ENCODE peak calls at places on chromosomes 11 and 22, in six cellular contexts. P is GM12878, F is WTC11, V is H1, H is GM23338, R is K562. Z is an unnamed sample.

GRCh38 chr11:33444835-33445594 is 187.8 kb downstream of the HIPK3 start:
- DNase-seq in P (no peak), F (no peak), V (no peak), H (no peak), R (no peak), Z (no peak)

GRCh38 chr22:22616636-22617035 is 27.8 kb upstream of the GGTLC2 start:
- DNase-seq in P (peak), F (no peak), V (no peak), H (no peak), R (no peak), Z (no peak)

GRCh38 chr22:29600846-29601245 is 2.6 kb upstream of the NF2 start:
- DNase-seq in P (no peak), F (no peak), V (no peak), H (no peak), R (no peak), Z (no peak)

GRCh38 chr11:47384498-47384897 is 6.2 kb upstream of the SPI1 start:
- DNase-seq in P (no peak), F (no peak), V (no peak), H (no peak), R (no peak), Z (no peak)

GRCh38 chr11:122033631-122034030 is 82.4 kb downstream of the BLID start:
- DNase-seq in P (no peak), F (no peak), V (no peak), H (no peak), R (no peak), Z (no peak)

GRCh38 chr11:129733384-129733783 is 82.3 kb upstream of the TMEM45B start:
- DNase-seq in P (no peak), F (no peak), V (no peak), H (no peak), R (no peak), Z (no peak)

GRCh38 chr11:44207292-44207691 is 102.6 kb downstream of the ALX4 start:
- DNase-seq in P (no peak), F (no peak), V (no peak), H (no peak), R (no peak), Z (no peak)

GRCh38 chr11:27710536-27710935 is 10.3 kb upstream of the BDNF start:
- DNase-seq in P (no peak), F (no peak), V (no peak), H (no peak), R (no peak), Z (no peak)

GRCh38 chr11:76805206-76805913 is 22.2 kb downstream of the TSKU start:
- DNase-seq in P (no peak), F (no peak), V (no peak), H (no peak), R (no peak), Z (no peak)

GRCh38 chr11:13316528-13316961 is 39.0 kb downstream of the BMAL1 start:
- DNase-seq in P (no peak), F (no peak), V (no peak), H (no peak), R (no peak), Z (no peak)

GRCh38 chr22:37643225-37643847 is 3.9 kb downstream of the SH3BP1 start:
- DNase-seq in P (no peak), F (peak), V (no peak), H (peak), R (peak), Z (no peak)

GRCh38 chr11:81979444-81979843 is 754.2 kb downstream of the FAM181B start:
- DNase-seq in P (no peak), F (no peak), V (no peak), H (no peak), R (no peak), Z (no peak)

GRCh38 chr11:69374110-69374981 is 80.4 kb downstream of the MYEOV start:
- DNase-seq in P (no peak), F (no peak), V (no peak), H (no peak), R (no peak), Z (no peak)

GRCh38 chr11:125947419-125948277 is 1.8 kb downstream of the VSIG10L2 start:
- DNase-seq in P (no peak), F (no peak), V (no peak), H (no peak), R (no peak), Z (no peak)

GRCh38 chr11:36292311-36292722 is 3.1 kb upstream of the COMMD9 start:
- DNase-seq in P (peak), F (no peak), V (no peak), H (peak), R (peak), Z (no peak)

GRCh38 chr22:36562261-36562835 is 33.4 kb upstream of the EIF3D start:
- DNase-seq in P (no peak), F (no peak), V (no peak), H (no peak), R (peak), Z (no peak)
- TF ChIP-seq CREB1 in P (no peak), F (no peak), V (no peak), H (no peak), R (no peak), Z (no peak)

GRCh38 chr11:46237248-46238077 is 40.0 kb upstream of the CREB3L1 start:
- DNase-seq in P (no peak), F (peak), V (peak), H (peak), R (peak), Z (no peak)

GRCh38 chr11:46239801-46240061 is 37.7 kb upstream of the CREB3L1 start:
- DNase-seq in P (no peak), F (no peak), V (no peak), H (no peak), R (no peak), Z (no peak)

GRCh38 chr11:46236918-46237247 is 40.6 kb upstream of the CREB3L1 start:
- DNase-seq in P (no peak), F (no peak), V (no peak), H (no peak), R (no peak), Z (no peak)

GRCh38 chr11:46238967-46239800 is 38.3 kb upstream of the CREB3L1 start:
- DNase-seq in P (no peak), F (peak), V (peak), H (peak), R (peak), Z (peak)

GRCh38 chr11:46238078-46238966 is 39.1 kb upstream of the CREB3L1 start:
- DNase-seq in P (no peak), F (peak), V (no peak), H (peak), R (peak), Z (no peak)
- TF ChIP-seq CREB1 in P (peak), F (no peak), V (peak), H (peak), R (peak), Z (peak)

DNA sequence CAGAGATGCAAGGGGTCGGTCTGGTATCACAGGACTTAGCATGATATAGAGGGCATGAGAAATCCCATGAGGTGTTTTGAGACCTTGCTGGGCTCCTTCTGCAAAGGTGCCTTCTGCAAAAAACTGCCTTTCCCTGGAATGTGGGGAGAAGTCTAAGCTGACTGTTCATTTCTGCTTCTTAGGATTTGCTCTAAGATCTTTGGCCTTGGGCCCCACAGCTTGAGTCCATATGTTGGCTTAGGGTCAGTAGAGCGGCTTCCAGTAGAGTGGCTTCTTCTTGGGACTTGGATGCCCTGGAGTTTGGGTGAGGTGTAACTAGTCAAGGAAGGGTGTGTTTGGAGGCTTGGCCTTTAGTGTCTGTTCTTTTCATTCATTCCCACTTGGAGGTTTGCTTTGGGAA is 37.0 kb downstream of the AMPD3 start:
- DNase-seq in P (no peak), F (no peak), V (no peak), H (no peak), R (no peak), Z (no peak)
- TF ChIP-seq CREB1 in P (no peak), F (no peak), V (no peak), H (no peak), R (no peak), Z (no peak)

GRCh38 chr11:41383768-41384167 is 75.7 kb downstream of the LRRC4C start:
- DNase-seq in P (no peak), F (no peak), V (no peak), H (no peak), R (no peak), Z (no peak)

GRCh38 chr11:41377709-41378394 is 81.6 kb downstream of the LRRC4C start:
- DNase-seq in P (no peak), F (no peak), V (no peak), H (no peak), R (no peak), Z (no peak)

GRCh38 chr11:41379084-41379483 is 80.4 kb downstream of the LRRC4C start:
- DNase-seq in P (no peak), F (no peak), V (no peak), H (no peak), R (no peak), Z (no peak)

DNA sequence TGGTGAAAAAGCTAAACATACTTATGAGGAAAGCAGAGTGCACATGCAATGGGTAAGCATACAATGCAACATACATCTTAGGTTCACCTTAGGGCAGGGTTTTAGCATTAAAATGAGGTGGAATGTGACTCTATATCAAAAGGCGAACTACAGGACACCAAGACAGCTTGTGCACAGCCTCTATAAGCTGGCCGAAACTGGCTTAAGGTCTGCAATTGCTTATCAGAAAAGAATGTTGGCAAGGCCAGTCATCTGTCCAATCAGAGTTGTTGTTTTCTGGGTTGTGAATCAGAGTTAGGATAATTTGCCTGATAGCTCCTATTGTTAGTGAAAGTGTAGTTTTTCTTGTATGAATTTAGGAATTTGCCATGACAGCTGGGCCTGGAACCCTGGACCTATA is 76.5 kb downstream of the LRRC4C start:
- DNase-seq in P (no peak), F (no peak), V (no peak), H (peak), R (no peak), Z (no peak)
- TF ChIP-seq CREB1 in P (no peak), F (no peak), V (no peak), H (no peak), R (no peak), Z (no peak)

GRCh38 chr11:102309621-102310541 is 7.4 kb upstream of the BIRC3 start:
- DNase-seq in P (no peak), F (peak), V (peak), H (peak), R (no peak), Z (peak)

GRCh38 chr11:102305352-102306047 is 11.8 kb upstream of the BIRC3 start:
- DNase-seq in P (no peak), F (no peak), V (no peak), H (no peak), R (no peak), Z (no peak)

GRCh38 chr11:102304686-102305085 is 12.6 kb upstream of the BIRC3 start:
- DNase-seq in P (no peak), F (no peak), V (no peak), H (no peak), R (no peak), Z (no peak)

GRCh38 chr11:102306817-102307814 is 10.2 kb upstream of the BIRC3 start:
- DNase-seq in P (no peak), F (no peak), V (no peak), H (no peak), R (no peak), Z (no peak)

GRCh38 chr11:102306048-102306575 is 11.2 kb upstream of the BIRC3 start:
- DNase-seq in P (no peak), F (no peak), V (no peak), H (no peak), R (no peak), Z (no peak)
- TF ChIP-seq CREB1 in P (no peak), F (no peak), V (no peak), H (no peak), R (no peak), Z (no peak)

DNA sequence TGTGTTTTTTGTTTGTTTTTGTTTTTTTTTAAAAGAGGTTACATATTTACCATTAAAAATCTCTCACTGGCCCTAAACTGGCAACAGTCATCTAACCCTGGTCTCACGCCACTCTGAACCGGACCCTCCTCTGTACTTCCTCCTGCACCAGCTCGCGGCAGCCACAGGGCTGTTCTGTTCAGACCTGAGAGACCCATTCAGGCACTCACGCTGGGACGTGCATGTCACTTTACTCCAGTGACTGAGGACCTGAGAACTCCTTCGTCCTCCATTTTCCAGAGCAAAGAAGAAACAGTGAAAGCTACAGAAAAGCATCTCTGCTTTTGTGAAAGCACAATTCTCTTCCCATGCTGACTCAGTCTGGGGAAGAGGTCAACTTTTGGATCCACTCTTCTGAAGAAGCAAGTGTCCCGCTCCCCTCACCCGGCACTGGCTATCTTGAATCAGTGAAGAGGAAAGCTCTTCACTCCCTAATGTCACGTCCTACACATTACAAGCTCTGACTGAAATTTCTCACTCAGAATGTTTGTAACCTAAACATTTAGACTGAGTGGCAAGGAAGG is 24.6 kb downstream of the PISD start:
- DNase-seq in P (no peak), F (no peak), V (no peak), H (peak), R (no peak), Z (no peak)
- TF ChIP-seq CREB1 in P (no peak), F (no peak), V (no peak), H (no peak), R (no peak), Z (no peak)